ENCODE peak calls at places on chromosomes 4 and X, in five cellular contexts. U is bronchial epithelial cell; S is T-helper 2 cell; I is CD4-positive, alpha-beta memory T cell; W is tibial artery. Y is an unnamed sample.

GRCh38 chrX:131633285-131633917 is 89.5 kb downstream of the OR13H1 start:
- DNase-seq in W (no peak), I (peak; percentile 40), S (no peak), U (peak; percentile 32), Y (no peak)

GRCh38 chr4:80077639-80078038 is 4.6 kb upstream of the ANTXR2 start:
- DNase-seq in I (no peak), W (no peak), U (peak; percentile 90), S (no peak), Y (no peak)

GRCh38 chrX:124507276-124507675 is 160.9 kb downstream of the SH2D1A start:
- DNase-seq in W (no peak), I (no peak), S (no peak), U (peak; percentile 74), Y (no peak)

GRCh38 chr4:107711831-107712230 is 8.2 kb downstream of the PAPSS1 start:
- DNase-seq in S (no peak), W (no peak), I (no peak), U (no peak), Y (no peak)

GRCh38 chr4:145760176-145760575 is 80.2 kb downstream of the C4orf51 start:
- DNase-seq in W (no peak), I (no peak), S (no peak), U (no peak), Y (no peak)

GRCh38 chrX:119726900-119727555 is 31.4 kb upstream of the SOWAHD start:
- DNase-seq in I (peak; percentile 38), U (peak; percentile 5), S (no peak), W (no peak), Y (no peak)

GRCh38 chr4:11483076-11483475 is 54.4 kb upstream of the HS3ST1 start:
- DNase-seq in I (no peak), S (no peak), U (peak; percentile 76), W (no peak), Y (no peak)

GRCh38 chr4:156109943-156110925 is 156.6 kb upstream of the CTSO start:
- DNase-seq in S (no peak), I (no peak), W (no peak), U (peak; percentile 96), Y (no peak)

GRCh38 chr4:186719925-186720694 is 3.5 kb downstream of the FAT1 start:
- DNase-seq in W (no peak), U (no peak), I (no peak), S (no peak), Y (no peak)

GRCh38 chrX:109624022-109624421 is 950 bp downstream of the KCNE5 start:
- DNase-seq in I (no peak), U (no peak), W (no peak), S (no peak), Y (no peak)

GRCh38 chrX:18099745-18100144 is 120.9 kb downstream of the BEND2 start:
- DNase-seq in S (no peak), W (no peak), U (peak; percentile 25), I (no peak), Y (no peak)

GRCh38 chrX:47523297-47523696 is 37.7 kb upstream of the ARAF start:
- DNase-seq in W (peak; percentile 88), I (peak; percentile 68), U (peak; percentile 35), S (peak; percentile 62), Y (peak; percentile 97)

GRCh38 chrX:19832186-19832965 is 55.0 kb downstream of the SH3KBP1 start:
- DNase-seq in U (no peak), S (no peak), I (no peak), W (no peak), Y (no peak)

GRCh38 chr4:25107827-25108516 is 52.3 kb downstream of the SEPSECS start:
- DNase-seq in U (peak; percentile 38), S (no peak), I (no peak), W (no peak), Y (no peak)

GRCh38 chr4:94714761-94715160 is 43.0 kb upstream of the BMPR1B start:
- DNase-seq in S (no peak), U (no peak), W (no peak), I (no peak), Y (no peak)

GRCh38 chr4:83110222-83110945 is 4.1 kb downstream of the PLAC8 start:
- DNase-seq in W (peak; percentile 85), U (peak; percentile 77), I (peak; percentile 84), S (peak; percentile 85), Y (peak; percentile 89)

GRCh38 chr4:73458184-73459047 is 22.4 kb downstream of the AFP start:
- DNase-seq in U (no peak), S (no peak), I (no peak), W (no peak), Y (no peak)

GRCh38 chrX:6049132-6049531 is 179.5 kb downstream of the NLGN4X start:
- DNase-seq in W (no peak), I (no peak), S (no peak), U (no peak), Y (no peak)

GRCh38 chr4:25865586-25865985 is 2.8 kb upstream of the SEL1L3 start:
- DNase-seq in U (peak; percentile 98), S (no peak), W (no peak), I (no peak), Y (no peak)

GRCh38 chr4:102318526-102318925 is 26.8 kb downstream of the SLC39A8 start:
- DNase-seq in I (no peak), U (peak; percentile 49), S (no peak), W (no peak), Y (peak; percentile 41)

GRCh38 chrX:38233891-38234807 is 13.5 kb upstream of the SRPX start:
- DNase-seq in S (no peak), U (peak; percentile 57), W (no peak), I (no peak), Y (no peak)

GRCh38 chrX:130654409-130654970 is 248.5 kb downstream of the ENOX2 start:
- DNase-seq in W (no peak), I (no peak), U (no peak), S (no peak), Y (no peak)

GRCh38 chrX:34656842-34657780 is at the start of gene TMEM47:
- DNase-seq in I (no peak), U (peak; percentile 53), W (peak; percentile 86), S (no peak), Y (peak; percentile 68)

GRCh38 chr4:139142097-139142496 is 34.9 kb downstream of the ELF2 start:
- DNase-seq in U (no peak), W (no peak), S (no peak), I (no peak), Y (no peak)

Y was measured in left lung.